ENCODE peak calls at places on chromosomes 2 and 18, in eight cellular contexts. S is Calu3, Z is SK-N-SH, T is neural crest cell, Y is glutamatergic neuron, B is uterus, Q is heart left ventricle, E is nephron progenitor cell. R is an unnamed sample.

GRCh38 chr2:235950473-235950809 is 217.7 kb downstream of the GBX2 start:
- DNase-seq in T (peak), B (no peak), Y (no peak), Z (no peak), S (no peak), Q (no peak), E (peak), R (no peak)

GRCh38 chr2:176552456-176553135 is 283.4 kb downstream of the MTX2 start:
- DNase-seq in S (no peak), E (no peak), Y (no peak), Q (no peak), B (no peak), Z (no peak), T (no peak), R (no peak)

GRCh38 chr2:55148269-55148668 is 83.8 kb downstream of the CLHC1 start:
- DNase-seq in S (no peak), T (no peak), Y (no peak), B (no peak), Q (no peak), Z (no peak), E (no peak), R (no peak)

GRCh38 chr18:59566507-59566906 is 130.7 kb downstream of the CCBE1 start:
- DNase-seq in E (no peak), T (no peak), Z (no peak), Q (no peak), Y (no peak), B (peak), S (no peak), R (no peak)

GRCh38 chr2:175030380-175031271 is 25.4 kb upstream of the CHN1 start:
- DNase-seq in T (peak), Q (no peak), E (peak), Y (peak), S (peak), B (no peak), Z (peak), R (peak)

GRCh38 chr2:166382-166781 is 97.5 kb downstream of the SH3YL1 start:
- DNase-seq in Z (no peak), Q (no peak), T (no peak), E (no peak), Y (no peak), S (no peak), B (peak), R (no peak)

GRCh38 chr2:165539985-165540384 is 70.5 kb downstream of the CSRNP3 start:
- DNase-seq in T (no peak), E (no peak), S (no peak), Z (no peak), B (no peak), Y (no peak), Q (no peak), R (no peak)

GRCh38 chr2:60407398-60407797 is 146.1 kb downstream of the BCL11A start:
- DNase-seq in E (no peak), T (no peak), S (no peak), Q (no peak), B (no peak), Z (peak), Y (no peak), R (no peak)

GRCh38 chr18:6521804-6522418 is 107.2 kb upstream of the L3MBTL4 start:
- DNase-seq in S (peak), T (no peak), Q (no peak), Z (no peak), Y (peak), E (peak), B (no peak), R (no peak)

GRCh38 chr2:98585386-98585785 is 22.9 kb downstream of the COA5 start:
- DNase-seq in E (no peak), T (no peak), Q (no peak), Z (no peak), Y (no peak), S (no peak), B (no peak), R (no peak)

GRCh38 chr2:44805391-44805790 is 136.1 kb upstream of the SIX3 start:
- DNase-seq in B (no peak), T (no peak), Z (no peak), E (no peak), Q (no peak), S (no peak), Y (no peak), R (no peak)

GRCh38 chr2:217988840-217989204 is 14.0 kb downstream of the TNS1 start:
- DNase-seq in Q (no peak), Z (no peak), Y (peak), E (no peak), S (no peak), T (no peak), B (no peak), R (no peak)

GRCh38 chr2:15764683-15765011 is 173.0 kb downstream of the DDX1 start:
- DNase-seq in E (no peak), Y (no peak), Q (no peak), T (no peak), S (no peak), B (no peak), Z (no peak), R (no peak)

GRCh38 chr18:61869631-61870030 is 23.2 kb downstream of the RNF152 start:
- DNase-seq in Q (no peak), Z (no peak), S (no peak), T (no peak), B (no peak), Y (no peak), E (no peak), R (no peak)

GRCh38 chr2:1415501-1415900 is 2.2 kb downstream of the TPO start:
- DNase-seq in Q (no peak), T (no peak), Y (no peak), S (no peak), B (no peak), Z (no peak), E (no peak), R (no peak)

GRCh38 chr2:121910139-121910538 is 154.7 kb downstream of the TSN start:
- DNase-seq in Q (no peak), T (no peak), Y (no peak), S (no peak), B (no peak), E (no peak), Z (no peak), R (no peak)

GRCh38 chr2:85655961-85656403 is 12.0 kb downstream of the SFTPB start:
- DNase-seq in B (no peak), Y (no peak), T (no peak), E (no peak), S (no peak), Z (no peak), Q (no peak), R (no peak)

GRCh38 chr2:37894047-37894446 is 31.0 kb upstream of the RMDN2 start:
- DNase-seq in Q (no peak), Y (no peak), B (no peak), S (no peak), Z (no peak), T (no peak), E (no peak), R (no peak)

GRCh38 chr18:3062798-3063563 is 50.0 kb upstream of the LPIN2 start:
- DNase-seq in Z (peak), S (peak), Q (peak), T (peak), Y (peak), B (peak), E (peak), R (no peak)

GRCh38 chr2:20140321-20141055 is 84.4 kb downstream of the SDC1 start:
- DNase-seq in Y (no peak), Z (no peak), Q (no peak), T (no peak), E (no peak), S (no peak), B (no peak), R (no peak)

GRCh38 chr18:51051105-51051712 is 21.2 kb downstream of the SMAD4 start:
- DNase-seq in B (no peak), T (no peak), Z (peak), Q (no peak), S (peak), Y (no peak), E (peak), R (no peak)

GRCh38 chr2:219362524-219363164 is 25.1 kb downstream of the DNPEP start:
- DNase-seq in Y (no peak), B (peak), Q (peak), T (no peak), S (no peak), E (no peak), Z (no peak), R (no peak)

GRCh38 chr2:156333951-156334495 is 1.5 kb upstream of the NR4A2 start:
- DNase-seq in T (peak), Y (peak), B (peak), Q (peak), E (peak), S (peak), Z (peak), R (peak)

GRCh38 chr2:87401726-87402345 is 346.1 kb upstream of the PLGLB2 start:
- DNase-seq in Y (no peak), B (no peak), S (no peak), Q (peak), Z (no peak), E (no peak), T (no peak), R (no peak)

GRCh38 chr2:207394812-207395534 is 134.8 kb upstream of the CREB1 start:
- DNase-seq in B (peak), Y (no peak), Q (no peak), E (no peak), Z (no peak), S (no peak), T (no peak), R (no peak)

GRCh38 chr18:76564117-76564516 is 69.1 kb upstream of the ZNF516 start:
- DNase-seq in T (no peak), B (no peak), Z (no peak), E (no peak), S (no peak), Q (no peak), Y (no peak), R (no peak)

GRCh38 chr18:23970161-23971153 is 44.1 kb upstream of the TTC39C start:
- DNase-seq in Y (no peak), B (no peak), S (no peak), E (no peak), Z (no peak), Q (no peak), T (no peak), R (no peak)

GRCh38 chr2:21183726-21184125 is 60.0 kb downstream of the TDRD15 start:
- DNase-seq in B (no peak), S (no peak), T (no peak), Y (no peak), E (no peak), Q (no peak), Z (no peak), R (no peak)

GRCh38 chr2:123195957-123196356 is 829.1 kb upstream of the CNTNAP5 start:
- DNase-seq in T (no peak), Z (no peak), Y (no peak), S (no peak), E (no peak), B (no peak), Q (no peak), R (no peak)

GRCh38 chr2:172442072-172442895 is 14.9 kb downstream of the ITGA6 start:
- DNase-seq in T (no peak), E (no peak), Y (no peak), Z (no peak), S (peak), Q (no peak), B (no peak), R (no peak)

DNA sequence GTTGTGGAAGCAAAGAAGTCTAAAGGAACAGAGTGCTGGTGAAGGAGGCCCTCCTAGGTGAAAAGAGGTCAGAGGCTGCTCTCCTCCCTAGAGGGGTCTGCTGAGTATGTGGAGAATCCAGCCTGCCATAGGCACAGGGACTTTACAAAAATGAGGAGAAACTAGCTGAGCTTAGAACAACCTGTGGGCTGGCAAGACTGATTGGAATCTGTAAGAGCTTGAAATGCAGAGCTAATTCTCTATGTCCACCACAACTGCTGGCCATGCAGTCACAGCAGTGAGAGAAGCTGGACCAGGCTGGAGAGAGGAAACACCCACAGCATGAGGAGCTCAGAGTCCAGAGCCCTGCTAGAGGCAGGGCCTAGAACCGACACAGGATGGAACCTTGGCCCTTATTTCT is 251.0 kb upstream of the MGAT5 start:
- DNase-seq in T (no peak), Q (no peak), E (no peak), B (no peak), S (no peak), Y (no peak), Z (no peak), R (no peak)
- TF ChIP-seq CTCF in T (no peak), Q (no peak), E (no peak), B (no peak), S (no peak), Y (no peak), Z (no peak), R (no peak)

GRCh38 chr2:27320958-27321543 is 1.8 kb downstream of the MPV17 start:
- DNase-seq in S (peak), E (no peak), T (no peak), Y (peak), B (peak), Q (peak), Z (peak), R (no peak)
- TF ChIP-seq CTCF in S (peak), E (peak), T (peak), Y (peak), B (peak), Q (peak), Z (peak), R (peak)

GRCh38 chr2:137173514-137173913 is 408.2 kb downstream of the THSD7B start:
- DNase-seq in Y (no peak), Q (no peak), Z (no peak), T (no peak), B (no peak), S (peak), E (no peak), R (no peak)
- TF ChIP-seq CTCF in Y (peak), Q (no peak), Z (peak), T (peak), B (no peak), S (peak), E (peak), R (peak)

GRCh38 chr18:75162467-75162866 is 46.5 kb downstream of the PTGR3 start:
- DNase-seq in Q (peak), B (no peak), Y (no peak), Z (no peak), T (no peak), E (no peak), S (no peak), R (no peak)
- TF ChIP-seq CTCF in Q (no peak), B (no peak), Y (no peak), Z (no peak), T (no peak), E (no peak), S (no peak), R (no peak)

GRCh38 chr2:33670392-33670937 is 71.4 kb upstream of the FAM98A start:
- DNase-seq in Q (no peak), E (no peak), T (no peak), B (no peak), S (no peak), Z (no peak), Y (no peak), R (no peak)
- TF ChIP-seq CTCF in Q (no peak), E (no peak), T (peak), B (no peak), S (no peak), Z (no peak), Y (no peak), R (no peak)

GRCh38 chr2:233326500-233326899 is 18.9 kb downstream of the SAG start:
- DNase-seq in T (no peak), Y (no peak), B (no peak), E (no peak), Q (no peak), S (no peak), Z (no peak), R (no peak)
- TF ChIP-seq CTCF in T (no peak), Y (no peak), B (no peak), E (no peak), Q (no peak), S (no peak), Z (no peak), R (no peak)

GRCh38 chr2:234257859-234258561 is 207.5 kb downstream of the SPP2 start:
- DNase-seq in Z (peak), S (peak), E (peak), Y (peak), B (no peak), Q (no peak), T (no peak), R (no peak)
- TF ChIP-seq CTCF in Z (peak), S (peak), E (peak), Y (no peak), B (peak), Q (peak), T (peak), R (peak)

DNA sequence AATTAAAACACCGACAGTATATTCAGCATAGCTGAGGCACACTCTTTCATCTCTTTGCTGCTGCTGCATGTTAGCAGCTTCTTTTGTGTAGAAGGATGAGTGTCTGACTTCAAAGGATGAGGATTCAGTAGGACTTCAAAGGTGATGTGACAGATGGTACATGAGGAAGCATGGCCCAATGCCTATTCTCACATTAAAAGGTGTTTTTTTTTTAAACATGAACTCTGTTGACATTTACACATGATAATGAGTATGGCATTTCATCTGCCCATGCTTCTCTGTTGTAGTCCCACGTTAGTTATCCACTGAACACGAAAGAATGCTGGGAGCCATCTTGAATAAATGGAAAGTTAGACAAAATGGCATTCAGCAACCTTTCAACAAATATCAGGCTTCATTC is 1950.8 kb upstream of the PIK3C3 start:
- DNase-seq in T (no peak), Y (no peak), Q (no peak), B (no peak), Z (no peak), S (no peak), E (no peak), R (no peak)
- TF ChIP-seq CTCF in T (no peak), Y (no peak), Q (no peak), B (no peak), Z (no peak), S (no peak), E (no peak), R (no peak)

GRCh38 chr2:180980185-180980942 is at the start of gene UBE2E3:
- DNase-seq in S (peak), E (peak), Y (peak), Q (peak), B (peak), Z (peak), T (peak), R (peak)

GRCh38 chr2:180985771-180986395 is 5.5 kb downstream of the UBE2E3 start:
- DNase-seq in Y (no peak), Z (no peak), E (no peak), B (no peak), Q (no peak), S (no peak), T (no peak), R (no peak)

GRCh38 chr2:180980943-180981898 is 816 bp downstream of the UBE2E3 start:
- DNase-seq in S (peak), Q (peak), B (no peak), Y (no peak), T (no peak), E (no peak), Z (no peak), R (no peak)

GRCh38 chr2:180987146-180987545 is 6.7 kb downstream of the UBE2E3 start:
- DNase-seq in Z (no peak), Y (no peak), T (no peak), B (no peak), E (no peak), Q (no peak), S (no peak), R (no peak)

DNA sequence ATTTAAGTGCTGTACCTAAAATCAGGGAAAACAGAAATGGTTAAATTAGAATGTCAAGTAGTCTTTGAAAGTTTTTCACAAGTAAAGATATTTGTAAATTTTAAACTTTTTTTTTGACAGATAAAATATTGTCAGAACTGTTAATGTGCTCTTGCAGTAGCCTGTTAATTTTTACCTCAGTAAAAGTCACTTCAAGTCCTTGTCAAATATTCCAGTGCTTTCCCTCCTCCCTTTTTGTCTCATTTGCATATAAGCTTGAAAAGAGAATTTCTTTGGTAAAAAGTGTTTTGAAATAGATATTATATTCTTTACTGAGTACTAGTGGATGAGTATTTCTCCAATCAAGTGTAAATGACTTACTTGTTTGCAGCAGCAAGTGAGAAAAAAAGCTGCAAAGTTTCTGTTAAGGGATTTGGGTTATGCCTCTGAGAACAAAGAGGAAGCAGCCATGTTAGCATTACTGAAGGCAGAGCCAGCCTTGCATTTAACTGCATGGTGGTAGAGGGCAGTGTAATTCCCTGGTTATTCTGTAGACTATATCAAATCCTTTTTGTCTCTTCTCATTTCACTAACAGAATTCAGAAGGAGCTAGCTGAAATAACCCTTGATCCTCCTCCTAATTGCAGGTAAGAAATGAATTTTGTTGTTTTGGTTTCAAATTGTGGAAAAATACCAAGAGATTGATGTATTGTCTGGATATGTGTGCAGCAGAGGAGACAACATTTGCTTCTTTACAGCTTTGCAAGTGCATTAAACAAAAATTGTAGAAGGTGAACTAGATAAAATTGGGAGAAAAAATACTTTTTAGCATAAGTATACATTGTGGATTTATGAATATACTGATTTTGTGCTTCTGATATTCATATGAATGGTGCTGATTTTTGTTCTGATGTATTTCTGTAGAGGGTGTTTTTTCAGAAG is 3.3 kb downstream of the UBE2E3 start:
- DNase-seq in Y (peak), S (peak), Q (no peak), T (no peak), Z (peak), E (peak), B (no peak), R (no peak)
- TF ChIP-seq CTCF in Y (no peak), S (peak), Q (no peak), T (peak), Z (peak), E (no peak), B (no peak), R (peak)

GRCh38 chr18:4369726-4370125 is 85.4 kb downstream of the DLGAP1 start:
- DNase-seq in S (no peak), E (no peak), T (no peak), Z (no peak), B (no peak), Y (peak), Q (no peak), R (no peak)

DNA sequence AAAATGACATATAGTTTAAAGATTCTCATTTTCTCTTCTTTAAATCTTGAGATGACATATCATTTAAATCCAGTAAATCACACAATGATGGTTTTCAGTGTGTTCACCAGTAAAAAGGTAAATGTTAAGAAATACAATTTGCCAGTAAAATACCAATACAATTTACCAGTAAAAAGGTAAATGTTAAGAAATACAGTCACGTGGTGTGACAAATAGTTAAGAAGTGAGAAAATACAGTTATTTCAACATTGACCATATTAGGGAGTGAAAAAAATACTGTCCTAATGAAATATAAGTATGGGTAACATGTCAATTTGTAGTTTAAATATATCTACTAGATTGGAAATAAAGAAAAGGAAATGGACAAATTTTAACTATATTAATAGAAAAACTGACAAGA is 80.5 kb downstream of the DLGAP1 start:
- DNase-seq in T (no peak), S (no peak), Z (no peak), B (no peak), E (no peak), Q (no peak), Y (no peak), R (no peak)
- TF ChIP-seq CTCF in T (no peak), S (no peak), Z (no peak), B (no peak), E (no peak), Q (no peak), Y (no peak), R (no peak)